ENCODE peak calls at places on chromosome 9, in nine cellular contexts. Q is GM23248; Z is breast epithelium; Y is lower lobe of right lung; R is OCI-LY7; A is effector memory CD4-positive, alpha-beta T cell; N is endodermal cell; M is gastrocnemius medialis; S is body of pancreas. K is an unnamed sample. For H3K4me1, the result is how much of the 10 kb centered on the place peaks cover.

GRCh38 chr9:37309136-37309535 is 113.4 kb upstream of the GRHPR start:
- DNase-seq in Q (peak), Z (no peak), Y (no peak), R (peak), A (no peak), N (peak), M (no peak), S (no peak), K (peak)

GRCh38 chr9:7223981-7224380 is 466.2 kb downstream of the KDM4C start:
- DNase-seq in Q (peak), Z (no peak), Y (no peak), R (no peak), A (no peak), N (peak), M (no peak), S (no peak), K (no peak)

GRCh38 chr9:99947395-99947794 is 40.9 kb downstream of the STX17 start:
- DNase-seq in Q (no peak), Z (no peak), Y (no peak), R (no peak), A (no peak), N (no peak), M (no peak), S (no peak), K (no peak)

GRCh38 chr9:128689820-128690683 is 1.0 kb downstream of the SET start:
- DNase-seq in Q (peak), Z (no peak), Y (peak), R (peak), A (peak), N (peak), M (no peak), S (peak), K (peak)

GRCh38 chr9:8660383-8660782 is 860.8 kb upstream of the DMAC1 start:
- DNase-seq in Q (no peak), Z (no peak), Y (no peak), R (no peak), A (no peak), N (no peak), M (peak), S (peak), K (no peak)

GRCh38 chr9:113482341-113482740 is 18.8 kb downstream of the RGS3 start:
- DNase-seq in Q (no peak), Z (no peak), Y (no peak), R (no peak), A (no peak), N (peak), M (no peak), S (no peak), K (no peak)

GRCh38 chr9:93134018-93134739 is at the start of gene NINJ1:
- DNase-seq in Q (peak), Z (peak), Y (peak), R (peak), A (peak), N (peak), M (peak), S (peak), K (peak)

GRCh38 chr9:124779368-124780059 is 2.6 kb downstream of the OLFML2A start:
- DNase-seq in Q (peak), Z (peak), Y (no peak), R (no peak), A (no peak), N (peak), M (no peak), S (no peak), K (no peak)

GRCh38 chr9:38380230-38380871 is 12.2 kb upstream of the ALDH1B1 start:
- DNase-seq in Q (peak), Z (no peak), Y (no peak), R (no peak), A (no peak), N (peak), M (peak), S (no peak), K (no peak)

GRCh38 chr9:135657416-135657815 is 5.7 kb upstream of the LCN9 start:
- DNase-seq in Q (no peak), Z (peak), Y (no peak), R (no peak), A (no peak), N (no peak), M (no peak), S (no peak), K (no peak)

GRCh38 chr9:71816782-71817549 is 48.7 kb upstream of the CEMIP2 start:
- DNase-seq in Q (no peak), Z (no peak), Y (peak), R (no peak), A (no peak), N (peak), M (no peak), S (no peak), K (no peak)

GRCh38 chr9:115411516-115411915 is 293.6 kb upstream of the TNC start:
- DNase-seq in Q (peak), Z (no peak), Y (no peak), R (no peak), A (no peak), N (no peak), M (no peak), S (no peak), K (no peak)

GRCh38 chr9:110133059-110133458 is 74.9 kb downstream of the C9orf152 start:
- DNase-seq in Q (peak), Z (no peak), Y (no peak), R (no peak), A (no peak), N (no peak), M (no peak), S (no peak), K (no peak)

GRCh38 chr9:650362-650761 is 191.1 kb upstream of the DMRT1 start:
- DNase-seq in Q (peak), Z (no peak), Y (no peak), R (peak), A (no peak), N (peak), M (no peak), S (no peak), K (no peak)

GRCh38 chr9:91953723-91954122 is 3.7 kb upstream of the ROR2 start:
- DNase-seq in Q (no peak), Z (no peak), Y (no peak), R (no peak), A (no peak), N (peak), M (no peak), S (no peak), K (no peak)

GRCh38 chr9:124125590-124126047 is 114.1 kb downstream of the LHX2 start:
- DNase-seq in Q (no peak), Z (no peak), Y (no peak), R (no peak), A (no peak), N (peak), M (no peak), S (no peak), K (no peak)

GRCh38 chr9:128555180-128555721 is 2.9 kb downstream of the SPTAN1 start:
- DNase-seq in Q (peak), Z (no peak), Y (no peak), R (no peak), A (no peak), N (peak), M (no peak), S (peak), K (no peak)

GRCh38 chr9:20640331-20641187 is 18.3 kb upstream of the MLLT3 start:
- DNase-seq in Q (peak), Z (peak), Y (peak), R (peak), A (peak), N (no peak), M (no peak), S (peak), K (peak)

GRCh38 chr9:81767921-81768320 is 78.6 kb upstream of the TLE1 start:
- DNase-seq in Q (no peak), Z (no peak), Y (no peak), R (no peak), A (no peak), N (no peak), M (no peak), S (no peak), K (no peak)

GRCh38 chr9:107644774-107645463 is 155.3 kb upstream of the KLF4 start:
- DNase-seq in Q (no peak), Z (no peak), Y (peak), R (no peak), A (no peak), N (no peak), M (peak), S (no peak), K (no peak)

GRCh38 chr9:19397845-19398244 is 11.0 kb upstream of the ACER2 start:
- DNase-seq in Q (no peak), Z (no peak), Y (no peak), R (no peak), A (no peak), N (no peak), M (no peak), S (no peak), K (no peak)

GRCh38 chr9:134263575-134263974 is 62.7 kb upstream of the RXRA start:
- DNase-seq in Q (no peak), Z (no peak), Y (no peak), R (no peak), A (no peak), N (no peak), M (no peak), S (no peak), K (no peak)

GRCh38 chr9:108837530-108837929 is 18.3 kb downstream of the ACTL7B start:
- DNase-seq in Q (no peak), Z (no peak), Y (no peak), R (no peak), A (no peak), N (no peak), M (no peak), S (no peak), K (no peak)

GRCh38 chr9:96073531-96074284 is 198.2 kb downstream of the ERCC6L2 start:
- DNase-seq in Q (no peak), Z (no peak), Y (no peak), R (no peak), A (no peak), N (peak), M (peak), S (peak), K (no peak)

GRCh38 chr9:81906656-81907055 is 21.6 kb upstream of the SPATA31D4 start:
- DNase-seq in Q (peak), Z (no peak), Y (no peak), R (no peak), A (no peak), N (no peak), M (no peak), S (no peak), K (no peak)

GRCh38 chr9:109107402-109108240 is 12.1 kb downstream of the TMEM245 start:
- DNase-seq in Q (peak), Z (no peak), Y (no peak), R (no peak), A (no peak), N (no peak), M (no peak), S (no peak), K (no peak)

GRCh38 chr9:17669206-17669605 is 90.3 kb downstream of the SH3GL2 start:
- DNase-seq in Q (no peak), Z (no peak), Y (no peak), R (no peak), A (no peak), N (no peak), M (no peak), S (no peak), K (no peak)

GRCh38 chr9:20898885-20899554 is 132.4 kb downstream of the HACD4 start:
- DNase-seq in Q (peak), Z (no peak), Y (no peak), R (no peak), A (no peak), N (no peak), M (no peak), S (no peak), K (no peak)

GRCh38 chr9:128683340-128684064 is 5.5 kb upstream of the SET start:
- DNase-seq in Q (peak), Z (no peak), Y (peak), R (peak), A (no peak), N (peak), M (no peak), S (peak), K (peak)

GRCh38 chr9:109452761-109453160 is 45.3 kb downstream of the PTPN3 start:
- DNase-seq in Q (peak), Z (no peak), Y (no peak), R (no peak), A (no peak), N (peak), M (no peak), S (no peak), K (no peak)

GRCh38 chr9:124286292-124286931 is 28.7 kb downstream of the NEK6 start:
- DNase-seq in Q (peak), Z (no peak), Y (peak), R (peak), A (no peak), N (no peak), M (no peak), S (no peak), K (no peak)

GRCh38 chr9:127022913-127023665 is 99.3 kb downstream of the ANGPTL2 start:
- DNase-seq in Q (no peak), Z (no peak), Y (no peak), R (no peak), A (no peak), N (no peak), M (peak), S (no peak), K (no peak)

GRCh38 chr9:110650991-110651411 is 17.6 kb upstream of the MUSK start:
- DNase-seq in Q (peak), Z (no peak), Y (no peak), R (no peak), A (no peak), N (no peak), M (no peak), S (no peak), K (no peak)

GRCh38 chr9:87212563-87213154 is 265.4 kb upstream of the GAS1 start:
- DNase-seq in Q (peak), Z (no peak), Y (no peak), R (no peak), A (no peak), N (no peak), M (no peak), S (no peak), K (no peak)

GRCh38 chr9:86097510-86098224 is 1.7 kb downstream of the GOLM1 start:
- DNase-seq in Q (no peak), Z (no peak), Y (no peak), R (no peak), A (no peak), N (no peak), M (no peak), S (no peak), K (no peak)

GRCh38 chr9:347667-348292 is 133.1 kb downstream of the DOCK8 start:
- DNase-seq in Q (peak), Z (no peak), Y (no peak), R (peak), A (no peak), N (no peak), M (no peak), S (no peak), K (no peak)

GRCh38 chr9:92986175-92987110 is 39.1 kb downstream of the FGD3 start:
- DNase-seq in Q (peak), Z (no peak), Y (no peak), R (peak), A (peak), N (no peak), M (no peak), S (no peak), K (peak)

GRCh38 chr9:10678010-10678409 is 65.2 kb upstream of the PTPRD start:
- DNase-seq in Q (no peak), Z (no peak), Y (no peak), R (no peak), A (no peak), N (no peak), M (no peak), S (no peak), K (no peak)
- H3K4me3 ChIP-seq in Q (no peak), Z (no peak), Y (no peak), R (no peak), A (no peak), N (no peak), M (no peak), S (no peak), K (no peak)

GRCh38 chr9:137676998-137677397 is 58.2 kb downstream of the EHMT1 start:
- DNase-seq in Q (no peak), Z (no peak), Y (no peak), R (no peak), A (no peak), N (no peak), M (no peak), S (no peak), K (no peak)

GRCh38 chr9:137673871-137674270 is 55.1 kb downstream of the EHMT1 start:
- DNase-seq in Q (no peak), Z (no peak), Y (no peak), R (no peak), A (no peak), N (no peak), M (no peak), S (no peak), K (no peak)

GRCh38 chr9:137672907-137673791 is 54.3 kb downstream of the EHMT1 start:
- DNase-seq in Q (peak), Z (no peak), Y (no peak), R (peak), A (no peak), N (peak), M (peak), S (peak), K (peak)

GRCh38 chr9:137671721-137672120 is 52.9 kb downstream of the EHMT1 start:
- DNase-seq in Q (no peak), Z (no peak), Y (no peak), R (no peak), A (no peak), N (no peak), M (no peak), S (no peak), K (no peak)

DNA sequence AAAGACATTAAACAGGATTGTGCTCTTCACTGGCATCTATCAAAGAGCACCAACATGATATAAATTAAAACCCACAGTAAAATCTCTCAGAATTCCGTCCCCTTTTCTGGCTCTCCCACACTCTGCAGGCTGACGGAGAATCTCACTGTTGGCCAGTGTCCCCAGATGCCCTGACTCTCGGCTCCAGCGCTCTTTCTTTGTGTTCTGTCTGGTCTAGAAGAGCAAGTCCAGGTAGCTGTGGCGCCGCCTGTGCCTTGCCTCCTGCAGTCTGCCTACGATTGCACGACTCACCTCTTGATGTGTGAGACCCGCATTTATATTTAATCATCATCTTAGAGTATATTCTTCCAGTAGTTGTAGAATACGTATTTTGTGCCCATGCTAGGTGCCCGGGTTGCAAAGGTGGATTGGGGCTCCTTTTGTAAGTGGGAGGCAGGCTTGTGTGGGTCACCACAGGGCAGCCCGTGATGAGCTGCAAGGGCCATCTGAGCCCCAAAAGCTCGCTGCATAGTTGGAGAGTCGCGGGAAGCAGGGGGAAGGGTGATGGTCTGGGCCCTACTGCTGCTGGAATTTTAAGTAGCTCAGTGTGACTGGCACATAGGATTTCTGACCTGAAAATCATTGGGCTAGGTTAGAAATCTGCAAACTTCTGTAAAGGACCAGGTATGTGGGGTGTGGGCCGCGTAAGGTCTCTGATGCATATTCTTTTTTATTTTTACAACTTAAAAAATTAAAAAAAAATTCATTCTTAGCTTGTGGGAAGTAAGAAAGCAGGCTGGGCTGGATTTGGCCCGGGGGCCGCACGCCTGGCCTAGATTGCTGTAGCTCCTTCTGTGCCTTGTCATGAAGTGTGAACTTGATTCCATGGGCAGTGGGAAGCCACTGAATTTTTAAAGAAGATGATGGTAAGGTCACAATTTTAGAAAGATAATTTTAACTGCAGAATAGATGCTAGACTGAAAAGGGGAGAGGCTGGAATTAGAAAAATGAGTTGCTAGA is 55.8 kb downstream of the EHMT1 start:
- DNase-seq in Q (no peak), Z (no peak), Y (no peak), R (no peak), A (no peak), N (peak), M (no peak), S (no peak), K (no peak)
- H3K4me1 ChIP-seq in Q (under half), Z (under half), Y (under half), R (half or more), A (under half), N (under half), M (half or more), S (under half), K (under half)

GRCh38 chr9:112384219-112384618 is 4.3 kb downstream of the HSDL2 start:
- DNase-seq in Q (no peak), Z (no peak), Y (no peak), R (no peak), A (no peak), N (no peak), M (no peak), S (no peak), K (no peak)
- H3K4me3 ChIP-seq in Q (no peak), Z (no peak), Y (no peak), R (no peak), A (no peak), N (no peak), M (no peak), S (no peak), K (peak)

GRCh38 chr9:137188086-137188489 is 272 bp downstream of the ANAPC2 start:
- DNase-seq in Q (no peak), Z (no peak), Y (no peak), R (no peak), A (peak), N (no peak), M (no peak), S (no peak), K (no peak)
- H3K4me1 ChIP-seq in Q (under half), Z (under half), Y (half or more), R (under half), A (under half), N (under half), M (under half), S (half or more), K (under half)

GRCh38 chr9:137045294-137046093 is 483 bp downstream of the NPDC1 start:
- DNase-seq in Q (peak), Z (no peak), Y (no peak), R (no peak), A (no peak), N (peak), M (no peak), S (no peak), K (no peak)

GRCh38 chr9:137048655-137049543 is 2.9 kb upstream of the NPDC1 start:
- DNase-seq in Q (peak), Z (no peak), Y (no peak), R (no peak), A (no peak), N (peak), M (no peak), S (no peak), K (no peak)

GRCh38 chr9:137044502-137045177 is 1.3 kb downstream of the NPDC1 start:
- DNase-seq in Q (peak), Z (no peak), Y (no peak), R (no peak), A (no peak), N (no peak), M (no peak), S (peak), K (no peak)

GRCh38 chr9:137044042-137044441 is 1.9 kb downstream of the NPDC1 start:
- DNase-seq in Q (no peak), Z (no peak), Y (no peak), R (no peak), A (no peak), N (no peak), M (no peak), S (no peak), K (no peak)

GRCh38 chr9:137046094-137046787 is at the start of gene NPDC1:
- DNase-seq in Q (peak), Z (peak), Y (peak), R (peak), A (peak), N (peak), M (no peak), S (peak), K (peak)
- H3K4me3 ChIP-seq in Q (peak), Z (peak), Y (peak), R (peak), A (peak), N (peak), M (peak), S (peak), K (peak)

DNA sequence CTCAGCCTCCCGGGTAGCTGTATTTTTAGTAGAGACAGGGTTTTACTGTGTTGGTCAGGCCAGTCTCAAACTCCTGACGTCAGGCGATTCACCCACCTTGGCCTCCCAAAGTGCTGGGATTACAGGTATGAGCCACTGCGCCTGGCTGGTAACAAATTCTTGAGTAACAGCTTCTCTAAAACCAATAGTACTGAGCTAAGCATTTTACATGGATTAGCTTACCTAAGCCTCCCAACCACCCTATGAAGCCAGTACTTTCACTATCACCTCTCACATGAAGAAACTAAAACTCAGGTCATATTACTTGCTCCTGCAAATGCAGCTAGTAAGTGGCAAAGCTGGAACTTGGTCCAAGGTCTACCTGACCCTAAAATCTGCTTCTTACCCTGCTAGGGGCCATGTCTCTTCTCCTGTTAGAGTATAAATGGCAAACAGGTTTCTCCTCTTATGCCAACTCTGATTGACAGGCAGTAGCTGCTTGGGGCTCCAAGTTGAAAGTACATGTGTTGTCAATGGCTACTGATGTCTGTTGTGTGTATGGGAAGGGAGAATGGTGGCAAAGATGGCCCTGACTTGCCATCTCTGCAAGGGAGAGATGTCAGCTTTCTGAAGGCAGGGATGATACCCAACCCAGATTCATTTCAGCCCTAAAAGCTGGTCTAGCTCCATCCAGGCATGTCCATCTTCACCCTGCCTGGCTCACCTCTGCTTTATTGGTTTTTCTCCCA is 4.0 kb downstream of the PHF19 start:
- DNase-seq in Q (no peak), Z (no peak), Y (no peak), R (no peak), A (no peak), N (no peak), M (no peak), S (no peak), K (no peak)
- H3K4me1 ChIP-seq in Q (under half), Z (under half), Y (under half), R (half or more), A (under half), N (under half), M (under half), S (under half), K (half or more)

K was measured in CD4-positive, CD25-positive, alpha-beta regulatory T cell.